ENCODE peak calls at places on chromosomes 16 and 17, in nine cellular contexts. One of them, this sample, is unnamed.

GRCh38 chr16:11232852-11233726 is 22.9 kb downstream of the SOCS1 start:
- DNase-seq in CD8-positive, alpha-beta T cell: peak; percentile 86
- DNase-seq in brain microvascular endothelial cell: no peak
- DNase-seq in Calu3: no peak
- DNase-seq in testis: no peak
- DNase-seq in fibroblast of mammary gland: no peak
- DNase-seq in prostate gland: no peak
- DNase-seq in endothelial cell of umbilical vein: no peak
- DNase-seq in transverse colon: peak; percentile 73
- DNase-seq in this sample: peak; percentile 53

GRCh38 chr16:58028541-58029070 is 3.1 kb downstream of the MMP15 start:
- DNase-seq in CD8-positive, alpha-beta T cell: no peak
- DNase-seq in brain microvascular endothelial cell: no peak
- DNase-seq in Calu3: no peak
- DNase-seq in testis: no peak
- DNase-seq in fibroblast of mammary gland: no peak
- DNase-seq in prostate gland: no peak
- DNase-seq in endothelial cell of umbilical vein: no peak
- DNase-seq in transverse colon: no peak
- DNase-seq in this sample: no peak

GRCh38 chr17:45108051-45108450 is 24.3 kb downstream of the PLCD3 start:
- DNase-seq in CD8-positive, alpha-beta T cell: no peak
- DNase-seq in brain microvascular endothelial cell: no peak
- DNase-seq in Calu3: no peak
- DNase-seq in testis: no peak
- DNase-seq in fibroblast of mammary gland: no peak
- DNase-seq in prostate gland: no peak
- DNase-seq in endothelial cell of umbilical vein: no peak
- DNase-seq in transverse colon: no peak
- DNase-seq in this sample: no peak

GRCh38 chr17:27384261-27384701 is 72.0 kb upstream of the KSR1 start:
- DNase-seq in CD8-positive, alpha-beta T cell: no peak
- DNase-seq in brain microvascular endothelial cell: peak; percentile 71
- DNase-seq in Calu3: peak; percentile 29
- DNase-seq in testis: peak; percentile 30
- DNase-seq in fibroblast of mammary gland: peak; percentile 92
- DNase-seq in prostate gland: peak; percentile 66
- DNase-seq in endothelial cell of umbilical vein: peak; percentile 99
- DNase-seq in transverse colon: peak; percentile 24
- DNase-seq in this sample: no peak

GRCh38 chr17:67637901-67638641 is 79.7 kb upstream of the NOL11 start:
- DNase-seq in CD8-positive, alpha-beta T cell: no peak
- DNase-seq in brain microvascular endothelial cell: no peak
- DNase-seq in Calu3: peak; percentile 81
- DNase-seq in testis: peak; percentile 67
- DNase-seq in fibroblast of mammary gland: no peak
- DNase-seq in prostate gland: peak; percentile 96
- DNase-seq in endothelial cell of umbilical vein: no peak
- DNase-seq in transverse colon: peak; percentile 47
- DNase-seq in this sample: peak; percentile 79

GRCh38 chr17:77829871-77830799 is 128.4 kb upstream of the TNRC6C start:
- DNase-seq in CD8-positive, alpha-beta T cell: no peak
- DNase-seq in brain microvascular endothelial cell: peak; percentile 85
- DNase-seq in Calu3: no peak
- DNase-seq in testis: peak; percentile 63
- DNase-seq in fibroblast of mammary gland: peak; percentile 78
- DNase-seq in prostate gland: no peak
- DNase-seq in endothelial cell of umbilical vein: peak; percentile 77
- DNase-seq in transverse colon: no peak
- DNase-seq in this sample: no peak

GRCh38 chr17:71224824-71225575 is 895.8 kb upstream of the SOX9 start:
- DNase-seq in CD8-positive, alpha-beta T cell: no peak
- DNase-seq in brain microvascular endothelial cell: no peak
- DNase-seq in Calu3: no peak
- DNase-seq in testis: peak; percentile 21
- DNase-seq in fibroblast of mammary gland: no peak
- DNase-seq in prostate gland: no peak
- DNase-seq in endothelial cell of umbilical vein: no peak
- DNase-seq in transverse colon: peak; percentile 16
- DNase-seq in this sample: no peak

GRCh38 chr16:3907586-3907985 is 27.1 kb upstream of the CREBBP start:
- DNase-seq in CD8-positive, alpha-beta T cell: no peak
- DNase-seq in brain microvascular endothelial cell: no peak
- DNase-seq in Calu3: no peak
- DNase-seq in testis: no peak
- DNase-seq in fibroblast of mammary gland: no peak
- DNase-seq in prostate gland: no peak
- DNase-seq in endothelial cell of umbilical vein: no peak
- DNase-seq in transverse colon: no peak
- DNase-seq in this sample: no peak

GRCh38 chr16:56336071-56336688 is 89.2 kb downstream of the AMFR start:
- DNase-seq in CD8-positive, alpha-beta T cell: no peak
- DNase-seq in brain microvascular endothelial cell: no peak
- DNase-seq in Calu3: no peak
- DNase-seq in testis: no peak
- DNase-seq in fibroblast of mammary gland: no peak
- DNase-seq in prostate gland: no peak
- DNase-seq in endothelial cell of umbilical vein: no peak
- DNase-seq in transverse colon: no peak
- DNase-seq in this sample: no peak
- TF ChIP-seq CTCF in CD8-positive, alpha-beta T cell: no peak
- TF ChIP-seq CTCF in brain microvascular endothelial cell: no peak
- TF ChIP-seq CTCF in Calu3: no peak
- TF ChIP-seq CTCF in testis: no peak
- TF ChIP-seq CTCF in fibroblast of mammary gland: no peak
- TF ChIP-seq CTCF in prostate gland: no peak
- TF ChIP-seq CTCF in endothelial cell of umbilical vein: no peak
- TF ChIP-seq CTCF in transverse colon: no peak
- TF ChIP-seq CTCF in this sample: no peak

GRCh38 chr16:67841816-67842508 is at the start of gene THAP11:
- DNase-seq in CD8-positive, alpha-beta T cell: peak; percentile 94
- DNase-seq in brain microvascular endothelial cell: peak; percentile 87
- DNase-seq in Calu3: peak; percentile 97
- DNase-seq in testis: peak; percentile 97
- DNase-seq in fibroblast of mammary gland: peak; percentile 93
- DNase-seq in prostate gland: peak; percentile 94
- DNase-seq in endothelial cell of umbilical vein: peak; percentile 95
- DNase-seq in transverse colon: peak; percentile 96
- DNase-seq in this sample: peak; percentile 96

GRCh38 chr16:67841198-67841815 is 813 bp upstream of the THAP11 start:
- DNase-seq in CD8-positive, alpha-beta T cell: no peak
- DNase-seq in brain microvascular endothelial cell: no peak
- DNase-seq in Calu3: no peak
- DNase-seq in testis: no peak
- DNase-seq in fibroblast of mammary gland: no peak
- DNase-seq in prostate gland: no peak
- DNase-seq in endothelial cell of umbilical vein: no peak
- DNase-seq in transverse colon: no peak
- DNase-seq in this sample: no peak

GRCh38 chr16:67844441-67844840 is 2.3 kb upstream of the NUTF2 start:
- DNase-seq in CD8-positive, alpha-beta T cell: no peak
- DNase-seq in brain microvascular endothelial cell: no peak
- DNase-seq in Calu3: no peak
- DNase-seq in testis: no peak
- DNase-seq in fibroblast of mammary gland: peak; percentile 39
- DNase-seq in prostate gland: no peak
- DNase-seq in endothelial cell of umbilical vein: no peak
- DNase-seq in transverse colon: no peak
- DNase-seq in this sample: no peak

GRCh38 chr16:67843343-67843765 is 1.2 kb downstream of the THAP11 start:
- DNase-seq in CD8-positive, alpha-beta T cell: no peak
- DNase-seq in brain microvascular endothelial cell: no peak
- DNase-seq in Calu3: no peak
- DNase-seq in testis: no peak
- DNase-seq in fibroblast of mammary gland: no peak
- DNase-seq in prostate gland: no peak
- DNase-seq in endothelial cell of umbilical vein: no peak
- DNase-seq in transverse colon: no peak
- DNase-seq in this sample: no peak

GRCh38 chr16:67842509-67843342 is 606 bp downstream of the THAP11 start:
- DNase-seq in CD8-positive, alpha-beta T cell: peak; percentile 76
- DNase-seq in brain microvascular endothelial cell: peak; percentile 41
- DNase-seq in Calu3: peak; percentile 44
- DNase-seq in testis: peak; percentile 62
- DNase-seq in fibroblast of mammary gland: peak; percentile 45
- DNase-seq in prostate gland: peak; percentile 26
- DNase-seq in endothelial cell of umbilical vein: peak; percentile 73
- DNase-seq in transverse colon: peak; percentile 60
- DNase-seq in this sample: peak; percentile 58
- TF ChIP-seq CTCF in CD8-positive, alpha-beta T cell: no peak
- TF ChIP-seq CTCF in brain microvascular endothelial cell: peak; percentile 61
- TF ChIP-seq CTCF in Calu3: no peak
- TF ChIP-seq CTCF in testis: no peak
- TF ChIP-seq CTCF in fibroblast of mammary gland: peak; percentile 24
- TF ChIP-seq CTCF in prostate gland: no peak
- TF ChIP-seq CTCF in endothelial cell of umbilical vein: peak; percentile 13
- TF ChIP-seq CTCF in transverse colon: no peak
- TF ChIP-seq CTCF in this sample: peak; percentile 17

GRCh38 chr17:81400154-81400938 is 5.1 kb downstream of the BAHCC1 start:
- DNase-seq in CD8-positive, alpha-beta T cell: no peak
- DNase-seq in brain microvascular endothelial cell: no peak
- DNase-seq in Calu3: no peak
- DNase-seq in testis: no peak
- DNase-seq in fibroblast of mammary gland: no peak
- DNase-seq in prostate gland: no peak
- DNase-seq in endothelial cell of umbilical vein: peak; percentile 67
- DNase-seq in transverse colon: no peak
- DNase-seq in this sample: no peak

GRCh38 chr17:81402530-81402941 is 7.3 kb downstream of the BAHCC1 start:
- DNase-seq in CD8-positive, alpha-beta T cell: no peak
- DNase-seq in brain microvascular endothelial cell: no peak
- DNase-seq in Calu3: no peak
- DNase-seq in testis: no peak
- DNase-seq in fibroblast of mammary gland: no peak
- DNase-seq in prostate gland: no peak
- DNase-seq in endothelial cell of umbilical vein: no peak
- DNase-seq in transverse colon: no peak
- DNase-seq in this sample: no peak

GRCh38 chr17:81403040-81403467 is 7.8 kb downstream of the BAHCC1 start:
- DNase-seq in CD8-positive, alpha-beta T cell: no peak
- DNase-seq in brain microvascular endothelial cell: no peak
- DNase-seq in Calu3: no peak
- DNase-seq in testis: no peak
- DNase-seq in fibroblast of mammary gland: no peak
- DNase-seq in prostate gland: no peak
- DNase-seq in endothelial cell of umbilical vein: no peak
- DNase-seq in transverse colon: no peak
- DNase-seq in this sample: no peak

GRCh38 chr17:81400939-81401726 is 5.9 kb downstream of the BAHCC1 start:
- DNase-seq in CD8-positive, alpha-beta T cell: no peak
- DNase-seq in brain microvascular endothelial cell: no peak
- DNase-seq in Calu3: no peak
- DNase-seq in testis: no peak
- DNase-seq in fibroblast of mammary gland: no peak
- DNase-seq in prostate gland: no peak
- DNase-seq in endothelial cell of umbilical vein: no peak
- DNase-seq in transverse colon: no peak
- DNase-seq in this sample: no peak

DNA sequence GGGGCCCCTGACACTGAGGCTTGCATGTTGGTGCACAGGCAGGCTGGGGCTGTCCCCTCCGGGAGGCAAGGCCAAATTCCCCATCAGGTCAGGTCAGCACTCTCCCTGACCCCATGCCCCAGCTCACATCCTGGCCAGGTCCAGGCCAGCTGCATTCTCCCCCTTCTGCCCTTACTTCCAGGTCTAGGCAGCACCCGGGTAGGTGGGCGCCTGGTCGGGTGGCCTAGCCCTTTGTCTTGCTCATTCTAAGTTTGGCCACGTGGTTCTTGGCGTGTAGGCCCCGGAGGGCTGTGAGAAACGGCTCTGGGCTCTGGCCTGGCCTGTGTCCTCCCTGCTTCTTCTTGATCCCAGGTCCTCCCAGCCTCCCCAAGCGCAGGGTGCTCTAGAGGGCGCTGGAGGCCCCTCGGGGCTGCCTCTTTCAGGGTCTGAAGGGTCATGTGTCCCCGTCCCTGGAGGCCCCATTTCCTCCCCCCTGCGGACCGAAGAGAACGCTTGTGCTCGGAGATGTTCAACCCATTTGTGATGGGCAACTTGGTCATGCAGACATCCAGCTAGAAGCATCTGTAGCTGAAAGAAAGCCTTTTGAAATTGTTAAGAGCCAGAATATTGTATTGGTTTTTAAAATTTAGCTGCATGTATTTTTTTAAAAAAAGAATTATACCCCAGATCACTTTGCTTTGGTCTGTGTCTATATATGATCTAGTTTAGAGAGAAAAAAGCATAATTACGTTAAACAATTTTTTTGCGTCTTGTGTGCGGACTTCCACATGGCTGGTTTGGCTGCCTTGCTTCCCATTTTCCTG is 6.7 kb downstream of the BAHCC1 start:
- DNase-seq in CD8-positive, alpha-beta T cell: no peak
- DNase-seq in brain microvascular endothelial cell: no peak
- DNase-seq in Calu3: no peak
- DNase-seq in testis: no peak
- DNase-seq in fibroblast of mammary gland: peak; percentile 70
- DNase-seq in prostate gland: no peak
- DNase-seq in endothelial cell of umbilical vein: peak; percentile 41
- DNase-seq in transverse colon: peak; percentile 55
- DNase-seq in this sample: no peak
- TF ChIP-seq CTCF in CD8-positive, alpha-beta T cell: no peak
- TF ChIP-seq CTCF in brain microvascular endothelial cell: peak; percentile 65
- TF ChIP-seq CTCF in Calu3: no peak
- TF ChIP-seq CTCF in testis: no peak
- TF ChIP-seq CTCF in fibroblast of mammary gland: peak; percentile 46
- TF ChIP-seq CTCF in prostate gland: no peak
- TF ChIP-seq CTCF in endothelial cell of umbilical vein: peak; percentile 19
- TF ChIP-seq CTCF in transverse colon: no peak
- TF ChIP-seq CTCF in this sample: no peak

GRCh38 chr17:17033466-17033865 is 8.8 kb upstream of the MPRIP start:
- DNase-seq in CD8-positive, alpha-beta T cell: no peak
- DNase-seq in brain microvascular endothelial cell: no peak
- DNase-seq in Calu3: no peak
- DNase-seq in testis: no peak
- DNase-seq in fibroblast of mammary gland: no peak
- DNase-seq in prostate gland: no peak
- DNase-seq in endothelial cell of umbilical vein: no peak
- DNase-seq in transverse colon: no peak
- DNase-seq in this sample: no peak

GRCh38 chr17:17030515-17031211 is 11.6 kb upstream of the MPRIP start:
- DNase-seq in CD8-positive, alpha-beta T cell: no peak
- DNase-seq in brain microvascular endothelial cell: no peak
- DNase-seq in Calu3: no peak
- DNase-seq in testis: no peak
- DNase-seq in fibroblast of mammary gland: no peak
- DNase-seq in prostate gland: no peak
- DNase-seq in endothelial cell of umbilical vein: no peak
- DNase-seq in transverse colon: no peak
- DNase-seq in this sample: no peak

GRCh38 chr17:17034028-17034427 is 8.2 kb upstream of the MPRIP start:
- DNase-seq in CD8-positive, alpha-beta T cell: no peak
- DNase-seq in brain microvascular endothelial cell: no peak
- DNase-seq in Calu3: no peak
- DNase-seq in testis: no peak
- DNase-seq in fibroblast of mammary gland: no peak
- DNase-seq in prostate gland: no peak
- DNase-seq in endothelial cell of umbilical vein: no peak
- DNase-seq in transverse colon: no peak
- DNase-seq in this sample: no peak

GRCh38 chr17:17029938-17030337 is 12.3 kb upstream of the MPRIP start:
- DNase-seq in CD8-positive, alpha-beta T cell: no peak
- DNase-seq in brain microvascular endothelial cell: no peak
- DNase-seq in Calu3: no peak
- DNase-seq in testis: no peak
- DNase-seq in fibroblast of mammary gland: no peak
- DNase-seq in prostate gland: no peak
- DNase-seq in endothelial cell of umbilical vein: no peak
- DNase-seq in transverse colon: no peak
- DNase-seq in this sample: no peak

GRCh38 chr17:17032131-17032692 is 10.0 kb upstream of the MPRIP start:
- DNase-seq in CD8-positive, alpha-beta T cell: no peak
- DNase-seq in brain microvascular endothelial cell: peak; percentile 86
- DNase-seq in Calu3: peak; percentile 73
- DNase-seq in testis: peak; percentile 53
- DNase-seq in fibroblast of mammary gland: peak; percentile 51
- DNase-seq in prostate gland: no peak
- DNase-seq in endothelial cell of umbilical vein: peak; percentile 61
- DNase-seq in transverse colon: peak; percentile 64
- DNase-seq in this sample: no peak
- TF ChIP-seq CTCF in CD8-positive, alpha-beta T cell: no peak
- TF ChIP-seq CTCF in brain microvascular endothelial cell: no peak
- TF ChIP-seq CTCF in Calu3: no peak
- TF ChIP-seq CTCF in testis: no peak
- TF ChIP-seq CTCF in fibroblast of mammary gland: no peak
- TF ChIP-seq CTCF in prostate gland: no peak
- TF ChIP-seq CTCF in endothelial cell of umbilical vein: no peak
- TF ChIP-seq CTCF in transverse colon: no peak
- TF ChIP-seq CTCF in this sample: no peak